ENCODE peak calls at places on chromosome X, in eight cellular contexts. U is tibial artery, D is HEK293T, B is activated T-helper 1 cell treated with Interleukin-2 at 50 U/mL for 16 hours, T is spleen, N is foreskin fibroblast, H is AG04450, X is lower lobe of right lung. A is an unnamed sample.

GRCh38 chrX:16797358-16797757 is 11.1 kb downstream of the TXLNG start:
- DNase-seq in U (peak; percentile 69), D (no peak), B (no peak), T (no peak), N (peak; percentile 73), H (no peak), X (no peak), A (no peak)

GRCh38 chrX:145213504-145213903 is 33.8 kb upstream of the SPANXN1 start:
- DNase-seq in U (no peak), D (peak; percentile 7), B (no peak), T (no peak), N (no peak), H (no peak), X (no peak), A (no peak)

GRCh38 chrX:629230-630006 is 1.2 kb upstream of the SHOX start:
- DNase-seq in U (no peak), D (no peak), B (no peak), T (peak; percentile 18), N (peak; percentile 26), H (no peak), X (no peak), A (no peak)

GRCh38 chrX:22247169-22247568 is 25.5 kb upstream of the CBLL2 start:
- DNase-seq in U (no peak), D (no peak), B (no peak), T (no peak), N (peak; percentile 30), H (peak; percentile 0), X (no peak), A (peak; percentile 15)

GRCh38 chrX:69162466-69162865 is 2.8 kb downstream of the PJA1 start:
- DNase-seq in U (no peak), D (no peak), B (no peak), T (no peak), N (no peak), H (no peak), X (no peak), A (no peak)

GRCh38 chrX:134735015-134735414 is 76.7 kb upstream of the PLAC1 start:
- DNase-seq in U (no peak), D (no peak), B (no peak), T (no peak), N (no peak), H (no peak), X (no peak), A (no peak)

GRCh38 chrX:129534816-129535578 is 5.1 kb upstream of the OCRL start:
- DNase-seq in U (no peak), D (no peak), B (no peak), T (no peak), N (peak; percentile 35), H (no peak), X (no peak), A (no peak)

GRCh38 chrX:6132970-6133369 is 95.7 kb downstream of the NLGN4X start:
- DNase-seq in U (no peak), D (no peak), B (no peak), T (no peak), N (no peak), H (no peak), X (no peak), A (no peak)

GRCh38 chrX:72351606-72352338 is 46.1 kb upstream of the CITED1 start:
- DNase-seq in U (no peak), D (no peak), B (no peak), T (no peak), N (peak; percentile 72), H (no peak), X (no peak), A (no peak)

GRCh38 chrX:149570668-149571067 is 16.6 kb downstream of the MAGEA9B start:
- DNase-seq in U (no peak), D (peak; percentile 48), B (no peak), T (no peak), N (peak; percentile 77), H (peak; percentile 37), X (no peak), A (peak; percentile 30)

A was measured in non-pigmented ciliary epithelial cell.